ENCODE peak calls at places on chromosomes 2 and 18, in six cellular contexts. A, N, Z, C, Q and Y are unnamed samples.

GRCh38 chr2:1136071-1136470 is 185.4 kb downstream of the SNTG2 start:
- DNase-seq in A (no peak), N (no peak), Z (no peak), C (no peak), Q (no peak), Y (peak)

GRCh38 chr18:23626451-23627279 is 36.0 kb downstream of the ANKRD29 start:
- DNase-seq in A (no peak), N (no peak), Z (peak), C (no peak), Q (no peak), Y (peak)

GRCh38 chr2:28437142-28437835 is 44.6 kb downstream of the FOSL2 start:
- DNase-seq in A (no peak), N (no peak), Z (no peak), C (no peak), Q (no peak), Y (no peak)

GRCh38 chr2:197356136-197356535 is 45.6 kb upstream of the ANKRD44 start:
- DNase-seq in A (no peak), N (peak), Z (peak), C (no peak), Q (no peak), Y (no peak)

GRCh38 chr2:108139521-108139920 is 100.2 kb upstream of the SULT1C3 start:
- DNase-seq in A (no peak), N (no peak), Z (peak), C (no peak), Q (no peak), Y (no peak)

GRCh38 chr2:28725021-28725711 is 26.5 kb upstream of the PPP1CB start:
- DNase-seq in A (no peak), N (no peak), Z (no peak), C (no peak), Q (no peak), Y (no peak)

GRCh38 chr2:135662088-135662487 is 79.6 kb upstream of the UBXN4 start:
- DNase-seq in A (no peak), N (no peak), Z (peak), C (no peak), Q (no peak), Y (peak)

GRCh38 chr2:122749347-122749850 is 993.9 kb downstream of the TSN start:
- DNase-seq in A (no peak), N (no peak), Z (peak), C (no peak), Q (no peak), Y (no peak)

GRCh38 chr2:106350980-106351379 is 117.2 kb downstream of the RGPD3 start:
- DNase-seq in A (no peak), N (no peak), Z (no peak), C (no peak), Q (no peak), Y (no peak)

DNA sequence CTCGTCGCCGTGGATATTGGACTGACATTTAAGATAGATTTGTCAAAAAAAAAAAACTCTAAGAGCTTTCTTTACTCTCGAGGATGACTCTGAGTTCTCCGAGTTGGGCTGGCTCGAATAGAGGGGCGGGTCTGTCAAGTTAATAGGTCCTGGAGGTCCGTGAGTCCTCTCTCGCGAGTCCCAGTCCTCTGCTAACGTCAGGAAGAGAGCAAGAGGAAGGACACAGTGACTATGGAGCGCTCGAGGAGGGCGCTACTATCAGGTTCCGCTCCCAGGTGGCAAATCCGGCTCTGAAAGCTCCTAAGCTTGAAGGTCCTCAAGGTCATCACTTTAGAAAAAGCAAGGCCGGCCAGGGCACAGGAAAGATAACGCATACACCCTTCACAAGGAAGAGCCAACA is 404 bp upstream of the AKAIN1 start:
- DNase-seq in A (no peak), N (no peak), Z (no peak), C (no peak), Q (no peak), Y (no peak)
- H3K4me3 ChIP-seq in A (no peak), N (no peak), Z (no peak), C (no peak), Q (no peak), Y (no peak)

DNA sequence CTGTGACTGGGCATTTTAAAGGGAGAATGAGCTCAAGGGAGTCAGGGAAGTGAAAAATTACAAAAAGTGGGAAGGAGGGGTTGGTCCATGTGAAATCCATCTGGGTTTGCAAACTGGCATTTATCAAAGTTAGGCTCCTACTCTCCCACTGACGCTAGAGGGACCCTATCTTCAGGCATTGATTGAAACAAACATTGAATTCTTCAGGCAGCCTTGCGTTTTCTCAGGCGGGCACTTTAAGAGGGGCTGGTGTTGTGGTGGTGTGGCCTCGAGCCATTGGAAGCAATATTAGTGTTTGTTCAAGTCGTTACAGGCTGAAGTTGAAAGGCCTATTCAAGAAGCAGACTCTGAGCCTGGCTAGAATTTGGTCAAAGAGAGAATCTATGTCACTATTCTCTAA is 36.6 kb downstream of the STON1 start:
- DNase-seq in A (no peak), N (no peak), Z (peak), C (no peak), Q (no peak), Y (peak)
- TF ChIP-seq CTCF in A (no peak), N (no peak), Z (peak), C (peak), Q (no peak), Y (peak)

GRCh38 chr2:113072584-113072983 is 4.8 kb downstream of the IL1F10 start:
- DNase-seq in A (no peak), N (no peak), Z (no peak), C (no peak), Q (no peak), Y (no peak)
- H3K4me3 ChIP-seq in A (no peak), N (no peak), Z (no peak), C (no peak), Q (no peak), Y (no peak)

DNA sequence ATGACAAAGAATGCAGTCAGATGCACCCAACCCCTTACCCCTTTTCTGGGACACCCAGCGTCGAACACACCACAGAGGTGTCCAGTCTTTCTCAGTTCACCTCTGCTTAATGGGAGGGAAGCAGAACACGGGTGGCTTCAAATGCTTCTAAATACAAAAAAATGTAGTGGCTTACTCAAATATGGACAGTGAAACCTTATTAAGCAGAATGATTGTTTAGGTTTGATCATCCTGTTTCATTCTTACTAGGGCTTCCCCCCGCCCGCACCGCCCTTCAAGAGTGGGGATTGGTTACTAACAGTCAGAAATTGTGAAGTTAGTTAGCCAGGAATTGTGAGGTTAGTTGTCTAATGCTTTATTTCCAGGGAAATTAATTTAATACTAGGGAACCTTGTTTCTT is 21.6 kb downstream of the ATG16L1 start:
- DNase-seq in A (no peak), N (no peak), Z (no peak), C (no peak), Q (no peak), Y (no peak)
- TF ChIP-seq CTCF in A (no peak), N (no peak), Z (no peak), C (no peak), Q (no peak), Y (no peak)

DNA sequence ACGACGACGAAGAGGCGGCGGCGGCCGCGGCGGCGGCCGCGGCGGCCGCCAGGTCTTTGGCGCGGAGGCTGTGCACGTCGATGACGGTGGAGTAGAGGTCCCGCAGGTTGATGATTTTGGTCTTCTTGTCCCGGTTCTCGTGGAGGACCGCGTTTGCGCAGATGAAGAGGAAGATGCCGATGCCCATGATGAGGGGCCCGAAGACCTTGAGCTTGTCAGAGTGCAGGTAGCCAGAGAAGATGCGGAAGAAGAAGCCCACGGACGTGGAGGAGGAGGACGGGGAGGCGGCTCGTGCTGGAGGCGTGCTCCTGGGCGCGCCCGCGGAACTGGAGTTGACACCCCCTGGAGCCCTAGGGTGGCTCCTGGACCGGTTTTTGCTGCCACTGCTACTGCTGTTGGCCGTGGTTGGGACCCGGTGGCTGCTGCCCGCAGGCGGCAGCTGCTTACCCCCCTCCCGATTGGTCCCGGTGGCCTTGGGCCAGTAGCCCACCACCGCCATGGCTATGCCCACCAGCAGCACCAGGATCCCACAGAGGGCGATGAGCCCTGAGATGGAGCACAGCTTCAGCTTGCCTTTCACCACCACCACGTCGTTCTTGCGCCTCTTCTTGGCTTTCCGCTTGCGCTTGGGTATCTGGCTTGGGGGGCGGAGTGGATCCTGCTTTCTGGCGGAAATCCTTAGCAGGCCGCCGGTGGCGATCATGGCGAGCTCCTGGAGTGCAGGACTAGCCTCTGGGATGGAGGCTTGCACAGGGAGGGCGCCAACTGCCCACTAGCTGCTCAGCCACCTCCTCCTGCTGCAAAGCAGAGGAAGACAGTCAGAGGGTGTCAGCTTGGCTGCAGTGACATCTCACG is 3.7 kb downstream of the TMEM200C start:
- DNase-seq in A (no peak), N (no peak), Z (no peak), C (no peak), Q (no peak), Y (no peak)
- H3K4me3 ChIP-seq in A (peak), N (no peak), Z (no peak), C (no peak), Q (no peak), Y (no peak)

GRCh38 chr2:130391872-130392670 is 36.2 kb downstream of the PTPN18 start:
- DNase-seq in A (no peak), N (no peak), Z (peak), C (no peak), Q (peak), Y (peak)
- TF ChIP-seq CTCF in A (no peak), N (no peak), Z (peak), C (no peak), Q (no peak), Y (no peak)

GRCh38 chr18:70289351-70290330 is 796 bp downstream of the SOCS6 start:
- DNase-seq in A (no peak), N (no peak), Z (peak), C (no peak), Q (peak), Y (peak)
- H3K4me3 ChIP-seq in A (peak), N (peak), Z (peak), C (peak), Q (peak), Y (peak)